ENCODE peak calls at places on chromosome 17, in six cellular contexts. N is colonic mucosa; C is GM13976; E is AML-193; Z is CD4-positive, alpha-beta T cell; U is iPS-NIHi11. K is an unnamed sample.

GRCh38 chr17:45377401-45377800 is 55.3 kb downstream of the ARHGAP27 start:
- DNase-seq in N (no peak), C (no peak), E (no peak), Z (no peak), U (no peak), K (no peak)

GRCh38 chr17:77579717-77580116 is 378.8 kb upstream of the TNRC6C start:
- DNase-seq in N (no peak), C (no peak), E (no peak), Z (no peak), U (no peak), K (no peak)

GRCh38 chr17:1313270-1314005 is 34.0 kb downstream of the TRARG1 start:
- DNase-seq in N (no peak), C (no peak), E (no peak), Z (no peak), U (no peak), K (no peak)

GRCh38 chr17:7668482-7668881 is 17.8 kb downstream of the ATP1B2 start:
- DNase-seq in N (no peak), C (no peak), E (no peak), Z (no peak), U (no peak), K (no peak)

GRCh38 chr17:6070280-6070894 is at the start of gene WSCD1:
- DNase-seq in N (peak; percentile 24), C (peak; percentile 63), E (no peak), Z (no peak), U (peak; percentile 89), K (no peak)

GRCh38 chr17:30716461-30717289 is 107.8 kb downstream of the CRLF3 start:
- DNase-seq in N (no peak), C (no peak), E (peak; percentile 16), Z (no peak), U (no peak), K (no peak)

GRCh38 chr17:50344712-50345380 is 1.1 kb upstream of the XYLT2 start:
- DNase-seq in N (peak; percentile 49), C (no peak), E (no peak), Z (no peak), U (no peak), K (no peak)

GRCh38 chr17:31448467-31449077 is 57.1 kb downstream of the RAB11FIP4 start:
- DNase-seq in N (no peak), C (no peak), E (no peak), Z (no peak), U (peak; percentile 55), K (peak; percentile 22)

GRCh38 chr17:76120658-76121008 is 17.0 kb upstream of the EXOC7 start:
- DNase-seq in N (no peak), C (peak; percentile 30), E (no peak), Z (no peak), U (no peak), K (no peak)

GRCh38 chr17:79306688-79307323 is 232.2 kb downstream of the ENGASE start:
- DNase-seq in N (no peak), C (no peak), E (no peak), Z (no peak), U (no peak), K (no peak)

K was measured in GM04503.